ENCODE peak calls at places on chromosomes 5 and 9, in six cellular contexts. Q is IMR-90, N is neuronal stem cell, I is H1, S is trophoblast cell, A is mesenchymal stem cell. L is an unnamed sample.

GRCh38 chr9:128243486-128244415 is 32.1 kb downstream of the GOLGA2 start:
- DNase-seq in Q (peak; percentile 21), N (no peak), I (no peak), S (no peak), A (no peak), L (no peak)

GRCh38 chr9:3751125-3751758 is 225.4 kb upstream of the RFX3 start:
- DNase-seq in Q (peak; percentile 10), N (no peak), I (no peak), S (no peak), A (no peak), L (no peak)

GRCh38 chr9:34454571-34455065 is 3.8 kb downstream of the FAM219A start:
- DNase-seq in Q (peak; percentile 67), N (no peak), I (no peak), S (peak; percentile 76), A (peak; percentile 90), L (peak; percentile 78)

GRCh38 chr9:87441251-87441650 is 56.4 kb upstream of the DAPK1 start:
- DNase-seq in Q (peak; percentile 22), N (no peak), I (no peak), S (peak; percentile 81), A (peak; percentile 6), L (no peak)

GRCh38 chr9:129328357-129329103 is 150.5 kb upstream of the IER5L start:
- DNase-seq in Q (no peak), N (no peak), I (no peak), S (no peak), A (no peak), L (no peak)

GRCh38 chr9:113331780-113332179 is 8.3 kb downstream of the WDR31 start:
- DNase-seq in Q (no peak), N (no peak), I (no peak), S (no peak), A (no peak), L (peak; percentile 54)

GRCh38 chr9:128341435-128341849 is 1.1 kb downstream of the SLC27A4 start:
- DNase-seq in Q (peak; percentile 59), N (no peak), I (no peak), S (peak; percentile 87), A (peak; percentile 78), L (peak; percentile 88)

GRCh38 chr9:78301466-78301865 is 4.5 kb downstream of the PSAT1 start:
- DNase-seq in Q (peak; percentile 20), N (no peak), I (no peak), S (no peak), A (no peak), L (no peak)

GRCh38 chr5:178387856-178388190 is 155.2 kb upstream of the PHYKPL start:
- DNase-seq in Q (no peak), N (no peak), I (no peak), S (no peak), A (no peak), L (no peak)

GRCh38 chr5:816176-816575 is 31.6 kb upstream of the ZDHHC11B start:
- DNase-seq in Q (no peak), N (no peak), I (no peak), S (no peak), A (no peak), L (no peak)

GRCh38 chr5:113488645-113489184 is 462 bp upstream of the MCC start:
- DNase-seq in Q (peak; percentile 4), N (no peak), I (no peak), S (no peak), A (no peak), L (no peak)

GRCh38 chr5:172943283-172943841 is 15.9 kb upstream of the RPL26L1 start:
- DNase-seq in Q (peak; percentile 80), N (no peak), I (no peak), S (no peak), A (peak; percentile 95), L (peak; percentile 97)

GRCh38 chr5:88287302-88287701 is 18.7 kb upstream of the TMEM161B start:
- DNase-seq in Q (no peak), N (no peak), I (no peak), S (no peak), A (no peak), L (no peak)

GRCh38 chr9:105103776-105104175 is 140.7 kb upstream of the SLC44A1 start:
- DNase-seq in Q (peak; percentile 33), N (no peak), I (no peak), S (no peak), A (no peak), L (no peak)

GRCh38 chr9:130383350-130383715 is 61.4 kb upstream of the ASS1 start:
- DNase-seq in Q (no peak), N (no peak), I (no peak), S (no peak), A (no peak), L (no peak)

GRCh38 chr9:87909310-87910041 is 8.3 kb upstream of the SPATA31C1 start:
- DNase-seq in Q (no peak), N (no peak), I (no peak), S (peak; percentile 19), A (no peak), L (peak; percentile 27)

GRCh38 chr5:132407970-132408369 is 38.5 kb downstream of the SLC22A5 start:
- DNase-seq in Q (no peak), N (no peak), I (no peak), S (no peak), A (no peak), L (no peak)

GRCh38 chr5:159456722-159457462 is 126.6 kb upstream of the IL12B start:
- DNase-seq in Q (peak; percentile 59), N (no peak), I (no peak), S (peak; percentile 18), A (peak; percentile 61), L (peak; percentile 56)

GRCh38 chr9:120875954-120876841 is 790 bp downstream of the PHF19 start:
- DNase-seq in Q (peak; percentile 85), N (peak; percentile 63), I (peak; percentile 41), S (peak; percentile 48), A (peak; percentile 87), L (peak; percentile 72)

GRCh38 chr9:134912126-134912840 is 5.4 kb downstream of the FCN1 start:
- DNase-seq in Q (no peak), N (no peak), I (no peak), S (no peak), A (no peak), L (no peak)

GRCh38 chr5:146042628-146043279 is 62.6 kb downstream of the PLAC8L1 start:
- DNase-seq in Q (peak; percentile 80), N (no peak), I (no peak), S (peak; percentile 41), A (peak; percentile 86), L (no peak)

GRCh38 chr9:2276296-2276695 is 261.1 kb downstream of the SMARCA2 start:
- DNase-seq in Q (no peak), N (no peak), I (no peak), S (no peak), A (no peak), L (no peak)

GRCh38 chr9:92633879-92634278 is 36.1 kb downstream of the IPPK start:
- DNase-seq in Q (no peak), N (no peak), I (no peak), S (no peak), A (no peak), L (no peak)

GRCh38 chr9:38185647-38186371 is 116.8 kb upstream of the SHB start:
- DNase-seq in Q (no peak), N (no peak), I (no peak), S (no peak), A (no peak), L (no peak)

GRCh38 chr9:131709741-131710499 is 30.0 kb downstream of the RAPGEF1 start:
- DNase-seq in Q (peak; percentile 38), N (no peak), I (no peak), S (peak; percentile 96), A (no peak), L (no peak)

GRCh38 chr5:63963080-63963735 is 963 bp upstream of the HTR1A start:
- DNase-seq in Q (peak; percentile 52), N (peak; percentile 82), I (no peak), S (peak; percentile 80), A (peak; percentile 75), L (peak; percentile 88)

GRCh38 chr9:71925834-71926233 is 14.4 kb downstream of the C9orf85 start:
- DNase-seq in Q (no peak), N (no peak), I (no peak), S (no peak), A (no peak), L (no peak)

GRCh38 chr9:93452710-93453046 is 703 bp downstream of the FAM120AOS start:
- DNase-seq in Q (no peak), N (no peak), I (no peak), S (peak; percentile 31), A (no peak), L (no peak)

GRCh38 chr9:129665814-129666511 is 516 bp downstream of the PRRX2 start:
- DNase-seq in Q (no peak), N (no peak), I (no peak), S (no peak), A (no peak), L (no peak)

GRCh38 chr5:124748687-124749594 is 2.5 kb upstream of the ZNF608 start:
- DNase-seq in Q (peak; percentile 91), N (peak; percentile 83), I (no peak), S (peak; percentile 85), A (peak; percentile 95), L (peak; percentile 99)
- H2BK120ac ChIP-seq in Q (peak overlapping the region; percentile 77), N (no peak overlapping the region), I (peak overlapping the region; percentile 4), S (peak overlapping the region; percentile 63), A (no peak overlapping the region), L (peak overlapping the region; percentile 17)

GRCh38 chr5:123809594-123810172 is 297.7 kb downstream of the CSNK1G3 start:
- DNase-seq in Q (no peak), N (no peak), I (no peak), S (no peak), A (no peak), L (no peak)
- H3K4me1 ChIP-seq in Q (peaks cover 7% of the 10 kb centered on the region), N (peaks cover 26% of the 10 kb centered on the region), I (peaks cover 18% of the 10 kb centered on the region), S (peaks cover 12% of the 10 kb centered on the region), A (peaks cover 6% of the 10 kb centered on the region), L (peaks cover 20% of the 10 kb centered on the region)

DNA sequence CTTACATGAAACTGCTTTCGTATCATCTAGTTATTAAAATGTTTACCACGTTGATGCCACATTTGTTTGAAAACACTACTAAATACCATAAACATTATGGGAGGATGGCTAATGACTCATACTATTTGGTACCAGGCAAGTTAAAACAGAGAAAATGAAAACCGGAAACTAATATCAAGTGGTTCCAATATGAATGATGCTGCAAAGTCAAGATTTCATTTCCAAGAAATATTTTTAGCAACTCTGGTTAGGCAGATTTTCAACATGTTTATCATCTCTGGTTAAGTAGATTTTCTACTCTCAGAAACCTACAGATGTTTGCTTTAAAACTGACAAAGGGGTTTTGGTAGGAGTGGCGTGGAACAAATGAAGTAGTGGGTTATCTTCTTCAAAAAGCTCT is 4.9 kb upstream of the F2R start:
- DNase-seq in Q (peak; percentile 61), N (no peak), I (no peak), S (no peak), A (peak; percentile 59), L (no peak)
- H3K4me3 ChIP-seq in Q (no peak overlapping the region), N (no peak overlapping the region), I (no peak overlapping the region), S (no peak overlapping the region), A (no peak overlapping the region), L (no peak overlapping the region)

DNA sequence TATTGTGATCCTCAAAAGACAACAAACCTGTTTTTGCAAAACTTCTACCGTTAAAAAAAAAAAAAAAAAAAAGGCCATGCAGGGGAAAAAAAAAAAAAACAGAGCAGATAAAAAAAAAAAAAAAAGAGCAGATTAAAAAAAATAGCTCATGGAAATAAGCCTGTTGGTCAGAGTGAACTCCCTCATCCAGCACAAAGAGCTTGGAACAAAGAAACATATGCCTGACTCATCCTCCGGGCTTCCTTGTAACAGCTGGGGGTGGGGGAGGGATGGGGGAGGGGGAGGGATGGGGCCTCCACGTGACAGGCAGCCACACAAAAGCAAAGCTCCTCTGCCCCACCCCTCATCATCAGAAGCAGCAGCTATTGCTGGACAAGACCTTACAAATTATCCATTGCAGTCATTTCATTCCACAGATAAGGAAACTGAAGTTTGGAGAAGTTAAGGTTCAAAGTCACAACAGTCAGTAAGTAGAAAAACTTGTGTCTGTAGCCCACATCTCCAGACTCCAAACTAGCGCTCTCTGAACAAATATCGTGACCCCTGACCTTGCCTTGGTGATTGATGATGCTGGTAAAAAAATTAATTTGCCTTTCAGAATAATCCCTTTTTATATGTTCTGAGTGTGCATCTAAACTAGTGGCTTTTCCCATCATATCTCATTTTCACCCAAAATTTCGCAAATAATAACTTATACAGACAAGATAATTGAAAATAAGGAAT is 38.9 kb downstream of the SLC35D2 start:
- DNase-seq in Q (peak; percentile 95), N (peak; percentile 5), I (no peak), S (peak; percentile 46), A (peak; percentile 86), L (peak; percentile 85)
- H2BK120ac ChIP-seq in Q (peak overlapping the region; percentile 84), N (no peak overlapping the region), I (no peak overlapping the region), S (no peak overlapping the region), A (no peak overlapping the region), L (no peak overlapping the region)